ENCODE peak calls at places on chromosomes 2 and 18, in ten cellular contexts. One of them, this sample, is unnamed.

GRCh38 chr18:61141691-61142090 is 191.5 kb upstream of the CDH20 start:
- DNase-seq in progenitor cell of endocrine pancreas: no peak
- DNase-seq in B cell: no peak
- DNase-seq in IMR-90: no peak
- DNase-seq in foreskin fibroblast: no peak
- DNase-seq in esophagus squamous epithelium: no peak
- DNase-seq in mesothelial cell of epicardium: no peak
- DNase-seq in cardiac fibroblast: no peak
- DNase-seq in HCT116: no peak
- DNase-seq in stomach: no peak
- DNase-seq in this sample: no peak

GRCh38 chr2:170813611-170814550 is 2.8 kb upstream of the GAD1 start:
- DNase-seq in foreskin fibroblast: peak
- DNase-seq in B cell: peak
- DNase-seq in mesothelial cell of epicardium: no peak
- DNase-seq in cardiac fibroblast: peak
- DNase-seq in esophagus squamous epithelium: no peak
- DNase-seq in HCT116: no peak
- DNase-seq in IMR-90: peak
- DNase-seq in progenitor cell of endocrine pancreas: peak
- DNase-seq in stomach: no peak
- DNase-seq in this sample: no peak

GRCh38 chr2:221195829-221196228 is 376.3 kb downstream of the EPHA4 start:
- DNase-seq in foreskin fibroblast: no peak
- DNase-seq in HCT116: no peak
- DNase-seq in IMR-90: no peak
- DNase-seq in esophagus squamous epithelium: no peak
- DNase-seq in B cell: no peak
- DNase-seq in stomach: no peak
- DNase-seq in cardiac fibroblast: no peak
- DNase-seq in mesothelial cell of epicardium: no peak
- DNase-seq in progenitor cell of endocrine pancreas: no peak
- DNase-seq in this sample: no peak

GRCh38 chr2:225354281-225354774 is 45.2 kb upstream of the NYAP2 start:
- DNase-seq in esophagus squamous epithelium: no peak
- DNase-seq in B cell: no peak
- DNase-seq in stomach: no peak
- DNase-seq in HCT116: peak
- DNase-seq in foreskin fibroblast: peak
- DNase-seq in progenitor cell of endocrine pancreas: no peak
- DNase-seq in IMR-90: peak
- DNase-seq in cardiac fibroblast: peak
- DNase-seq in mesothelial cell of epicardium: no peak
- DNase-seq in this sample: no peak

GRCh38 chr2:176385219-176385618 is 116.0 kb downstream of the MTX2 start:
- DNase-seq in foreskin fibroblast: no peak
- DNase-seq in B cell: no peak
- DNase-seq in cardiac fibroblast: no peak
- DNase-seq in HCT116: no peak
- DNase-seq in progenitor cell of endocrine pancreas: no peak
- DNase-seq in stomach: no peak
- DNase-seq in IMR-90: no peak
- DNase-seq in mesothelial cell of epicardium: no peak
- DNase-seq in esophagus squamous epithelium: no peak
- DNase-seq in this sample: no peak

GRCh38 chr2:170005702-170006101 is 172.2 kb upstream of the MYO3B start:
- DNase-seq in progenitor cell of endocrine pancreas: no peak
- DNase-seq in stomach: no peak
- DNase-seq in foreskin fibroblast: no peak
- DNase-seq in B cell: no peak
- DNase-seq in esophagus squamous epithelium: no peak
- DNase-seq in IMR-90: no peak
- DNase-seq in cardiac fibroblast: no peak
- DNase-seq in mesothelial cell of epicardium: no peak
- DNase-seq in HCT116: no peak
- DNase-seq in this sample: no peak

GRCh38 chr18:74420491-74420890 is 36.6 kb downstream of the DIPK1C start:
- DNase-seq in HCT116: no peak
- DNase-seq in esophagus squamous epithelium: no peak
- DNase-seq in B cell: no peak
- DNase-seq in progenitor cell of endocrine pancreas: no peak
- DNase-seq in mesothelial cell of epicardium: no peak
- DNase-seq in foreskin fibroblast: no peak
- DNase-seq in cardiac fibroblast: no peak
- DNase-seq in stomach: no peak
- DNase-seq in IMR-90: no peak
- DNase-seq in this sample: no peak

GRCh38 chr2:47251404-47251675 is 96.2 kb upstream of the STPG4 start:
- DNase-seq in mesothelial cell of epicardium: no peak
- DNase-seq in esophagus squamous epithelium: no peak
- DNase-seq in progenitor cell of endocrine pancreas: no peak
- DNase-seq in B cell: no peak
- DNase-seq in cardiac fibroblast: no peak
- DNase-seq in foreskin fibroblast: no peak
- DNase-seq in stomach: no peak
- DNase-seq in HCT116: no peak
- DNase-seq in IMR-90: no peak
- DNase-seq in this sample: no peak

GRCh38 chr2:181421131-181421458 is 36.1 kb upstream of the ITGA4 start:
- DNase-seq in cardiac fibroblast: no peak
- DNase-seq in B cell: no peak
- DNase-seq in HCT116: no peak
- DNase-seq in esophagus squamous epithelium: no peak
- DNase-seq in foreskin fibroblast: no peak
- DNase-seq in progenitor cell of endocrine pancreas: no peak
- DNase-seq in IMR-90: no peak
- DNase-seq in mesothelial cell of epicardium: no peak
- DNase-seq in stomach: no peak
- DNase-seq in this sample: no peak

GRCh38 chr2:142642654-142643053 is 234.8 kb upstream of the KYNU start:
- DNase-seq in stomach: no peak
- DNase-seq in HCT116: no peak
- DNase-seq in esophagus squamous epithelium: no peak
- DNase-seq in cardiac fibroblast: peak
- DNase-seq in mesothelial cell of epicardium: no peak
- DNase-seq in B cell: no peak
- DNase-seq in progenitor cell of endocrine pancreas: no peak
- DNase-seq in foreskin fibroblast: no peak
- DNase-seq in IMR-90: no peak
- DNase-seq in this sample: no peak

GRCh38 chr2:55063713-55064323 is 13.6 kb upstream of the RTN4 start:
- DNase-seq in B cell: no peak
- DNase-seq in stomach: no peak
- DNase-seq in progenitor cell of endocrine pancreas: no peak
- DNase-seq in mesothelial cell of epicardium: no peak
- DNase-seq in foreskin fibroblast: no peak
- DNase-seq in esophagus squamous epithelium: no peak
- DNase-seq in cardiac fibroblast: no peak
- DNase-seq in HCT116: no peak
- DNase-seq in IMR-90: no peak
- DNase-seq in this sample: no peak

GRCh38 chr2:180497621-180498152 is 482.7 kb upstream of the UBE2E3 start:
- DNase-seq in HCT116: no peak
- DNase-seq in IMR-90: no peak
- DNase-seq in cardiac fibroblast: no peak
- DNase-seq in foreskin fibroblast: no peak
- DNase-seq in mesothelial cell of epicardium: no peak
- DNase-seq in B cell: no peak
- DNase-seq in esophagus squamous epithelium: no peak
- DNase-seq in progenitor cell of endocrine pancreas: no peak
- DNase-seq in stomach: no peak
- DNase-seq in this sample: no peak

GRCh38 chr2:192749606-192750200 is 555.0 kb upstream of the TMEFF2 start:
- DNase-seq in stomach: no peak
- DNase-seq in HCT116: peak
- DNase-seq in mesothelial cell of epicardium: no peak
- DNase-seq in foreskin fibroblast: no peak
- DNase-seq in cardiac fibroblast: peak
- DNase-seq in esophagus squamous epithelium: no peak
- DNase-seq in IMR-90: no peak
- DNase-seq in progenitor cell of endocrine pancreas: no peak
- DNase-seq in B cell: no peak
- DNase-seq in this sample: no peak
- TF ChIP-seq CTCF in stomach: no peak
- TF ChIP-seq CTCF in HCT116: peak
- TF ChIP-seq CTCF in mesothelial cell of epicardium: no peak
- TF ChIP-seq CTCF in foreskin fibroblast: no peak
- TF ChIP-seq CTCF in cardiac fibroblast: no peak
- TF ChIP-seq CTCF in esophagus squamous epithelium: no peak
- TF ChIP-seq CTCF in IMR-90: no peak
- TF ChIP-seq CTCF in progenitor cell of endocrine pancreas: peak
- TF ChIP-seq CTCF in B cell: no peak
- TF ChIP-seq CTCF in this sample: no peak

DNA sequence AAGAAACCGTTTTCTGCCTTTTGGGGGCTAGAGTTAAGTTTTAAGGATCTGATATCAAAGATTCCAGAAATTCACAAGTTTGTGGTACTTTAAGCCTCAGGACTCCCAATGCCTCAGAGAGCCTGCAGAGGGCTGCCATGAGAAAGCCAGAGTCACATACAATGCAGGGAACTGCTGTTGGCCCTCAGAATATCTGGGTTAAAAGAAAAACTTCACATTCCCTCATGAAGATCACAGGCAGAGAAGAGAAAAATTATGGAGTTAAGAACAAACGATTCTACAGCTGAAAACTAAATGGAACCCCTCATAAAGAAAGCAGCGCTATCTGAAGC is 39.5 kb downstream of the HDAC4 start:
- DNase-seq in B cell: no peak
- DNase-seq in stomach: no peak
- DNase-seq in cardiac fibroblast: peak
- DNase-seq in IMR-90: peak
- DNase-seq in foreskin fibroblast: peak
- DNase-seq in progenitor cell of endocrine pancreas: no peak
- DNase-seq in esophagus squamous epithelium: no peak
- DNase-seq in HCT116: no peak
- DNase-seq in mesothelial cell of epicardium: no peak
- DNase-seq in this sample: no peak
- TF ChIP-seq CTCF in B cell: no peak
- TF ChIP-seq CTCF in stomach: no peak
- TF ChIP-seq CTCF in cardiac fibroblast: peak
- TF ChIP-seq CTCF in IMR-90: peak
- TF ChIP-seq CTCF in foreskin fibroblast: peak
- TF ChIP-seq CTCF in progenitor cell of endocrine pancreas: peak
- TF ChIP-seq CTCF in esophagus squamous epithelium: peak
- TF ChIP-seq CTCF in HCT116: no peak
- TF ChIP-seq CTCF in mesothelial cell of epicardium: no peak
- TF ChIP-seq CTCF in this sample: peak

DNA sequence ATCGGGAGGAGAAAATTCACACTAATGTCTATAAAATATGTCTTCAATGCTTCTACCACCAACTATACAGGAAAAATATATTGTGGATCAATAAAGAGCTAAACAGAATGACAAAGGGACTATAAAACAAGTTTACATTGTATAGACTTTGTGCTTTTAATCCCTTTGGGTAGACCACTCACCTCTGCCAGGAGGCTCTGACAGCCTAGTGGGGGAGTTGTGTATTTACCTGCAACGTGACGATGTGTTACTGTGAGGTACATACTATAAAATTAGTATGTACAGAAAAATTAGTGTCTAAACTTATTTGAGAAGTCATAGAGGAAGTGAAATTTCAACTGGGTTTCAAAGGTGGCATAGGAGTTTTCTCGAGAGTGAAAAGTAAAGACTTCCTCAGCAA is 243.3 kb upstream of the REG3G start:
- DNase-seq in stomach: no peak
- DNase-seq in progenitor cell of endocrine pancreas: no peak
- DNase-seq in cardiac fibroblast: no peak
- DNase-seq in foreskin fibroblast: no peak
- DNase-seq in esophagus squamous epithelium: no peak
- DNase-seq in IMR-90: no peak
- DNase-seq in mesothelial cell of epicardium: no peak
- DNase-seq in HCT116: no peak
- DNase-seq in B cell: no peak
- DNase-seq in this sample: no peak
- TF ChIP-seq CTCF in stomach: no peak
- TF ChIP-seq CTCF in progenitor cell of endocrine pancreas: peak
- TF ChIP-seq CTCF in cardiac fibroblast: no peak
- TF ChIP-seq CTCF in foreskin fibroblast: no peak
- TF ChIP-seq CTCF in esophagus squamous epithelium: no peak
- TF ChIP-seq CTCF in IMR-90: no peak
- TF ChIP-seq CTCF in mesothelial cell of epicardium: peak
- TF ChIP-seq CTCF in HCT116: no peak
- TF ChIP-seq CTCF in B cell: no peak
- TF ChIP-seq CTCF in this sample: no peak

GRCh38 chr2:62199392-62200125 is 3.6 kb downstream of the B3GNT2 start:
- DNase-seq in HCT116: no peak
- DNase-seq in stomach: no peak
- DNase-seq in progenitor cell of endocrine pancreas: no peak
- DNase-seq in esophagus squamous epithelium: no peak
- DNase-seq in mesothelial cell of epicardium: no peak
- DNase-seq in B cell: no peak
- DNase-seq in foreskin fibroblast: peak
- DNase-seq in cardiac fibroblast: peak
- DNase-seq in IMR-90: peak
- DNase-seq in this sample: no peak

GRCh38 chr2:62198237-62198633 is 2.3 kb downstream of the B3GNT2 start:
- DNase-seq in cardiac fibroblast: no peak
- DNase-seq in IMR-90: no peak
- DNase-seq in stomach: no peak
- DNase-seq in B cell: peak
- DNase-seq in progenitor cell of endocrine pancreas: no peak
- DNase-seq in foreskin fibroblast: no peak
- DNase-seq in mesothelial cell of epicardium: no peak
- DNase-seq in esophagus squamous epithelium: no peak
- DNase-seq in HCT116: no peak
- DNase-seq in this sample: no peak

GRCh38 chr2:62197017-62197586 is 1.2 kb downstream of the B3GNT2 start:
- DNase-seq in IMR-90: no peak
- DNase-seq in esophagus squamous epithelium: no peak
- DNase-seq in cardiac fibroblast: no peak
- DNase-seq in foreskin fibroblast: no peak
- DNase-seq in stomach: no peak
- DNase-seq in HCT116: no peak
- DNase-seq in progenitor cell of endocrine pancreas: peak
- DNase-seq in mesothelial cell of epicardium: no peak
- DNase-seq in B cell: peak
- DNase-seq in this sample: no peak

GRCh38 chr2:62196278-62196901 is 475 bp downstream of the B3GNT2 start:
- DNase-seq in stomach: peak
- DNase-seq in HCT116: no peak
- DNase-seq in cardiac fibroblast: no peak
- DNase-seq in mesothelial cell of epicardium: no peak
- DNase-seq in IMR-90: no peak
- DNase-seq in B cell: peak
- DNase-seq in progenitor cell of endocrine pancreas: peak
- DNase-seq in esophagus squamous epithelium: no peak
- DNase-seq in foreskin fibroblast: no peak
- DNase-seq in this sample: no peak

DNA sequence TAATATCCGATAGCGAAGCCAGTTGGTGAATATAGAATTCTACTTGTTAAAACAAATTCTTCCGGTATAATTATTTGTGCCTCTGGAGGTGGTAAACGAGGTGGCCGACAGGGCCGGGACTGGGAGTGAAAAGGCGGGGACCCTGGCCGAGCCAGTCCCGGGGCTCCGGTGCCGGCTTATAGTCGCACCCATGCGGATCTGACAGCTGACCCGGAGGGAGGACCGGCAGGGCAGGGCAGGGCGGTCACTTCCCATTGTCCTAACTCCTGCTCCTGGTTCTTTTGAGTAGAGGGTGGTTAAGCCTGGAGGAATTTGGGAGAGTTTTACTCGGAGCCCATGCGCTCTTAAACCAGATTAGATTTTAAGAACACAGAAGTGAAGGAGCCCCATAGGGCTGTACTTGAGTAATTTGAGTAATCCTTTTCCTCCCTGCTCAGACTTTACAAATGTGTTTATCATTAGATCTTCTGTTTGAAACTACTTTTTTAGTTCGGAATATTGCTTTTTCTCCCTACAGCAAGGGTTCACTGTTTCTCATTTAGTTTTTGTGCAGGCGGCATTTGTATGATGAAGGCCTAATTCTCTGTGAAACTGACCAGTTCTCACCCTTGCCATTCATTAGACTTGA is 1.8 kb downstream of the B3GNT2 start:
- DNase-seq in esophagus squamous epithelium: no peak
- DNase-seq in stomach: peak
- DNase-seq in mesothelial cell of epicardium: no peak
- DNase-seq in HCT116: no peak
- DNase-seq in IMR-90: no peak
- DNase-seq in progenitor cell of endocrine pancreas: peak
- DNase-seq in cardiac fibroblast: no peak
- DNase-seq in foreskin fibroblast: no peak
- DNase-seq in B cell: no peak
- DNase-seq in this sample: no peak
- TF ChIP-seq CTCF in esophagus squamous epithelium: no peak
- TF ChIP-seq CTCF in stomach: no peak
- TF ChIP-seq CTCF in mesothelial cell of epicardium: no peak
- TF ChIP-seq CTCF in HCT116: peak
- TF ChIP-seq CTCF in IMR-90: no peak
- TF ChIP-seq CTCF in progenitor cell of endocrine pancreas: no peak
- TF ChIP-seq CTCF in cardiac fibroblast: no peak
- TF ChIP-seq CTCF in foreskin fibroblast: no peak
- TF ChIP-seq CTCF in B cell: no peak
- TF ChIP-seq CTCF in this sample: no peak